ENCODE peak calls at places on chromosome 18, in eight cellular contexts. One of them, this sample, is unnamed. For H3K9me3, the result is how much of the 10 kb centered on the place peaks cover.

GRCh38 chr18:11667578-11667977 is 21.5 kb upstream of the GNAL start:
- DNase-seq in neural progenitor cell: no peak
- DNase-seq in cardiac muscle cell: no peak
- DNase-seq in MM.1S: no peak
- DNase-seq in lower lobe of right lung: no peak
- DNase-seq in PC-3: no peak
- DNase-seq in heart left ventricle: no peak
- DNase-seq in left lung: no peak
- DNase-seq in this sample: no peak

GRCh38 chr18:48192542-48192941 is 216.6 kb downstream of the ZBTB7C start:
- DNase-seq in neural progenitor cell: no peak
- DNase-seq in cardiac muscle cell: no peak
- DNase-seq in MM.1S: no peak
- DNase-seq in lower lobe of right lung: no peak
- DNase-seq in PC-3: no peak
- DNase-seq in heart left ventricle: no peak
- DNase-seq in left lung: no peak
- DNase-seq in this sample: no peak

GRCh38 chr18:4286256-4286655 is 168.9 kb downstream of the DLGAP1 start:
- DNase-seq in neural progenitor cell: no peak
- DNase-seq in cardiac muscle cell: no peak
- DNase-seq in MM.1S: no peak
- DNase-seq in lower lobe of right lung: no peak
- DNase-seq in PC-3: no peak
- DNase-seq in heart left ventricle: no peak
- DNase-seq in left lung: no peak
- DNase-seq in this sample: no peak

GRCh38 chr18:49499046-49499637 is 12.1 kb upstream of the C18orf32 start:
- DNase-seq in neural progenitor cell: peak
- DNase-seq in cardiac muscle cell: no peak
- DNase-seq in MM.1S: no peak
- DNase-seq in lower lobe of right lung: peak
- DNase-seq in PC-3: no peak
- DNase-seq in heart left ventricle: no peak
- DNase-seq in left lung: no peak
- DNase-seq in this sample: no peak

GRCh38 chr18:10145523-10145922 is 231.7 kb downstream of the VAPA start:
- DNase-seq in neural progenitor cell: peak
- DNase-seq in cardiac muscle cell: no peak
- DNase-seq in MM.1S: no peak
- DNase-seq in lower lobe of right lung: no peak
- DNase-seq in PC-3: no peak
- DNase-seq in heart left ventricle: no peak
- DNase-seq in left lung: no peak
- DNase-seq in this sample: no peak

GRCh38 chr18:9426753-9427152 is 48.6 kb upstream of the RALBP1 start:
- DNase-seq in neural progenitor cell: peak
- DNase-seq in cardiac muscle cell: no peak
- DNase-seq in MM.1S: no peak
- DNase-seq in lower lobe of right lung: no peak
- DNase-seq in PC-3: no peak
- DNase-seq in heart left ventricle: no peak
- DNase-seq in left lung: no peak
- DNase-seq in this sample: no peak

GRCh38 chr18:27549335-27550039 is 364.4 kb upstream of the CHST9 start:
- DNase-seq in neural progenitor cell: no peak
- DNase-seq in cardiac muscle cell: no peak
- DNase-seq in MM.1S: no peak
- DNase-seq in lower lobe of right lung: no peak
- DNase-seq in PC-3: no peak
- DNase-seq in heart left ventricle: no peak
- DNase-seq in left lung: no peak
- DNase-seq in this sample: no peak

GRCh38 chr18:80009661-80010550 is 21.5 kb upstream of the TXNL4A start:
- DNase-seq in neural progenitor cell: no peak
- DNase-seq in cardiac muscle cell: no peak
- DNase-seq in MM.1S: no peak
- DNase-seq in lower lobe of right lung: no peak
- DNase-seq in PC-3: peak
- DNase-seq in heart left ventricle: peak
- DNase-seq in left lung: peak
- DNase-seq in this sample: no peak

GRCh38 chr18:49656098-49656591 is 94.3 kb downstream of the LIPG start:
- DNase-seq in neural progenitor cell: no peak
- DNase-seq in cardiac muscle cell: no peak
- DNase-seq in MM.1S: no peak
- DNase-seq in lower lobe of right lung: no peak
- DNase-seq in PC-3: peak
- DNase-seq in heart left ventricle: no peak
- DNase-seq in left lung: no peak
- DNase-seq in this sample: peak

GRCh38 chr18:31546476-31546875 is 45.2 kb upstream of the TTR start:
- DNase-seq in neural progenitor cell: no peak
- DNase-seq in cardiac muscle cell: no peak
- DNase-seq in MM.1S: no peak
- DNase-seq in lower lobe of right lung: no peak
- DNase-seq in PC-3: no peak
- DNase-seq in heart left ventricle: no peak
- DNase-seq in left lung: no peak
- DNase-seq in this sample: peak

GRCh38 chr18:48882379-48882778 is 68.4 kb downstream of the SMAD7 start:
- DNase-seq in neural progenitor cell: no peak
- DNase-seq in cardiac muscle cell: no peak
- DNase-seq in MM.1S: no peak
- DNase-seq in lower lobe of right lung: no peak
- DNase-seq in PC-3: no peak
- DNase-seq in heart left ventricle: no peak
- DNase-seq in left lung: peak
- DNase-seq in this sample: no peak

GRCh38 chr18:21833619-21834300 is 93.2 kb downstream of the MIB1 start:
- DNase-seq in neural progenitor cell: no peak
- DNase-seq in cardiac muscle cell: peak
- DNase-seq in MM.1S: no peak
- DNase-seq in lower lobe of right lung: no peak
- DNase-seq in PC-3: no peak
- DNase-seq in heart left ventricle: peak
- DNase-seq in left lung: no peak
- DNase-seq in this sample: no peak

GRCh38 chr18:75131455-75132000 is 77.4 kb downstream of the PTGR3 start:
- DNase-seq in neural progenitor cell: no peak
- DNase-seq in cardiac muscle cell: no peak
- DNase-seq in MM.1S: no peak
- DNase-seq in lower lobe of right lung: no peak
- DNase-seq in PC-3: no peak
- DNase-seq in heart left ventricle: no peak
- DNase-seq in left lung: no peak
- DNase-seq in this sample: no peak

GRCh38 chr18:57210711-57211411 is 64.0 kb downstream of the BOD1L2 start:
- DNase-seq in neural progenitor cell: no peak
- DNase-seq in cardiac muscle cell: no peak
- DNase-seq in MM.1S: peak
- DNase-seq in lower lobe of right lung: no peak
- DNase-seq in PC-3: peak
- DNase-seq in heart left ventricle: no peak
- DNase-seq in left lung: no peak
- DNase-seq in this sample: no peak

GRCh38 chr18:48940854-48941531 is 9.8 kb downstream of the SMAD7 start:
- DNase-seq in neural progenitor cell: no peak
- DNase-seq in cardiac muscle cell: no peak
- DNase-seq in MM.1S: peak
- DNase-seq in lower lobe of right lung: no peak
- DNase-seq in PC-3: no peak
- DNase-seq in heart left ventricle: no peak
- DNase-seq in left lung: no peak
- DNase-seq in this sample: peak

GRCh38 chr18:48732767-48733424 is 194.1 kb downstream of the CTIF start:
- DNase-seq in neural progenitor cell: no peak
- DNase-seq in cardiac muscle cell: no peak
- DNase-seq in MM.1S: no peak
- DNase-seq in lower lobe of right lung: no peak
- DNase-seq in PC-3: no peak
- DNase-seq in heart left ventricle: no peak
- DNase-seq in left lung: no peak
- DNase-seq in this sample: no peak

GRCh38 chr18:77162580-77162979 is 30.0 kb upstream of the MBP start:
- DNase-seq in neural progenitor cell: no peak
- DNase-seq in cardiac muscle cell: no peak
- DNase-seq in MM.1S: no peak
- DNase-seq in lower lobe of right lung: no peak
- DNase-seq in PC-3: peak
- DNase-seq in heart left ventricle: no peak
- DNase-seq in left lung: no peak
- DNase-seq in this sample: no peak

GRCh38 chr18:23683671-23684070 is 5.6 kb upstream of the LAMA3 start:
- DNase-seq in neural progenitor cell: no peak
- DNase-seq in cardiac muscle cell: no peak
- DNase-seq in MM.1S: no peak
- DNase-seq in lower lobe of right lung: no peak
- DNase-seq in PC-3: peak
- DNase-seq in heart left ventricle: no peak
- DNase-seq in left lung: peak
- DNase-seq in this sample: no peak

GRCh38 chr18:76420888-76421287 is 74.2 kb downstream of the ZNF516 start:
- DNase-seq in neural progenitor cell: no peak
- DNase-seq in cardiac muscle cell: no peak
- DNase-seq in MM.1S: no peak
- DNase-seq in lower lobe of right lung: no peak
- DNase-seq in PC-3: no peak
- DNase-seq in heart left ventricle: no peak
- DNase-seq in left lung: no peak
- DNase-seq in this sample: no peak

GRCh38 chr18:470661-471501 is 29.6 kb downstream of the COLEC12 start:
- DNase-seq in neural progenitor cell: no peak
- DNase-seq in cardiac muscle cell: no peak
- DNase-seq in MM.1S: no peak
- DNase-seq in lower lobe of right lung: no peak
- DNase-seq in PC-3: peak
- DNase-seq in heart left ventricle: no peak
- DNase-seq in left lung: no peak
- DNase-seq in this sample: peak

GRCh38 chr18:34886162-34886561 is 155.1 kb upstream of the MAPRE2 start:
- DNase-seq in neural progenitor cell: no peak
- DNase-seq in cardiac muscle cell: no peak
- DNase-seq in MM.1S: no peak
- DNase-seq in lower lobe of right lung: no peak
- DNase-seq in PC-3: no peak
- DNase-seq in heart left ventricle: no peak
- DNase-seq in left lung: no peak
- DNase-seq in this sample: no peak
- H3K27ac ChIP-seq in neural progenitor cell: no peak
- H3K27ac ChIP-seq in cardiac muscle cell: no peak
- H3K27ac ChIP-seq in MM.1S: no peak
- H3K27ac ChIP-seq in lower lobe of right lung: no peak
- H3K27ac ChIP-seq in PC-3: no peak
- H3K27ac ChIP-seq in heart left ventricle: no peak
- H3K27ac ChIP-seq in left lung: no peak
- H3K27ac ChIP-seq in this sample: no peak

GRCh38 chr18:3251963-3252277 is 4.3 kb downstream of the MYL12A start:
- DNase-seq in neural progenitor cell: no peak
- DNase-seq in cardiac muscle cell: no peak
- DNase-seq in MM.1S: no peak
- DNase-seq in lower lobe of right lung: no peak
- DNase-seq in PC-3: no peak
- DNase-seq in heart left ventricle: no peak
- DNase-seq in left lung: no peak
- DNase-seq in this sample: no peak
- H3K4me3 ChIP-seq in neural progenitor cell: no peak
- H3K4me3 ChIP-seq in cardiac muscle cell: no peak
- H3K4me3 ChIP-seq in MM.1S: no peak
- H3K4me3 ChIP-seq in lower lobe of right lung: no peak
- H3K4me3 ChIP-seq in PC-3: no peak
- H3K4me3 ChIP-seq in heart left ventricle: peak
- H3K4me3 ChIP-seq in left lung: no peak
- H3K4me3 ChIP-seq in this sample: no peak

GRCh38 chr18:78178812-78179211 is 800.8 kb upstream of the SALL3 start:
- DNase-seq in neural progenitor cell: no peak
- DNase-seq in cardiac muscle cell: no peak
- DNase-seq in MM.1S: no peak
- DNase-seq in lower lobe of right lung: no peak
- DNase-seq in PC-3: no peak
- DNase-seq in heart left ventricle: no peak
- DNase-seq in left lung: no peak
- DNase-seq in this sample: no peak

DNA sequence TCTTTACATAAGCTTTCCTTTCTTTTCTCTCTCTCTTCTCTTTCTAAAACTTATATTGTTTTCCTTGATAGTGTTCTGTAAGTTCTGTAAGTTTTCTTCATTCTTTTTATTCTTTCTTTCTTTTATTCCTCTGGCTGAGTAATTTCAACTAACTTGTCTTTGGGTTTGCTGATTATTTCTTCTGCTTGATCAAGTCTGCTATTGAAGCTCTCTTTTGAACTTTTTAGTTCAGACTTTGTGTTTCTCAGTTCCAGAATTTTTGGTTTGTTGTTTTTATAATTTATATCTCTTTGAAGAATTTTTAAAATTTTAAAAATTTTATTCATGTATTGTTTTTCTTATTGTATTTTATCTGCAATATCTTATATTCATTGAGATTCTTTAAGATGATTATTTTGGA is 795.8 kb upstream of the SALL3 start:
- DNase-seq in neural progenitor cell: no peak
- DNase-seq in cardiac muscle cell: no peak
- DNase-seq in MM.1S: no peak
- DNase-seq in lower lobe of right lung: no peak
- DNase-seq in PC-3: no peak
- DNase-seq in heart left ventricle: no peak
- DNase-seq in left lung: no peak
- DNase-seq in this sample: no peak
- H3K9me3 ChIP-seq in neural progenitor cell: under half
- H3K9me3 ChIP-seq in cardiac muscle cell: under half
- H3K9me3 ChIP-seq in MM.1S: under half
- H3K9me3 ChIP-seq in lower lobe of right lung: under half
- H3K9me3 ChIP-seq in PC-3: under half
- H3K9me3 ChIP-seq in heart left ventricle: under half
- H3K9me3 ChIP-seq in left lung: under half
- H3K9me3 ChIP-seq in this sample: under half

DNA sequence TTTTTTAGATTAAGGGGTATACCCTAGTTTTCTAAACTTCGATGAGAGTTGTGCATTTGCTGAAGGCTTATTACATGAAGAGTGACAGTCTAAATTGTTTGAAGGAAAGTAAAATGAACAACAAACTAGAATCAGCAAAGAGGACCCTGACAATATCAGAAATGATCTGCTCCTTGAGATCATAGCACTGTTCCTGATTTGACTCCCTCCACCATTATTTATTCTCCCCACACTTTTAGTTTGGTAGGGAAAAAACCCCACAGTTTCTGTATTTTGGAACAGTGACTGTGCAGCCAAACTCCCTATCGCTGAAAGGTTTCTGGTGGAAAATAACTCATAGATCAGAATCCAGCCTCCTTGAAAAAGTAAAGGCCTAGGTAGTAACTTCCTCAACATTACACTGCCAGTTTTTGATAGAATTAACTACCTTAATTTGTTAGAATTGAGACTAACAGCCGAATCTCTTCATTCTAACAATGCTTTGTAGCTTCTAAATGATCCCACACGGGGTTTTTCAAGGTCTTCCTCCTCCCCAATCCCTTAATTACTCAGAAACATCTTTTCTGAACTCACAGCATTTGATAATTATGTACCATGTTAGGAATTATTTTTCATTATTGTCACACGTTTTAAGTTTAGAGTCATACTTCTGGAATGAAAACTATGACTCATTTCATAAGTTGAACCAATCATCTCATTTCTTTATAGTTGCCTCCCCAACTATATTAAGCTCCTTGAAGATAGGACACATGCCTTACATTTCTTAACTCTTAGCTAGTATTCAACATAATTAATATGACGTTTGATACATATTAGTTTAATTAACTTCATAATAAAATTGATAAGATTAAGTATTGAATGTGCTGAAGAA is 2.9 kb downstream of the MYL12A start:
- DNase-seq in neural progenitor cell: no peak
- DNase-seq in cardiac muscle cell: no peak
- DNase-seq in MM.1S: no peak
- DNase-seq in lower lobe of right lung: no peak
- DNase-seq in PC-3: peak
- DNase-seq in heart left ventricle: no peak
- DNase-seq in left lung: no peak
- DNase-seq in this sample: peak
- H3K27ac ChIP-seq in neural progenitor cell: no peak
- H3K27ac ChIP-seq in cardiac muscle cell: peak
- H3K27ac ChIP-seq in MM.1S: no peak
- H3K27ac ChIP-seq in lower lobe of right lung: peak
- H3K27ac ChIP-seq in PC-3: peak
- H3K27ac ChIP-seq in heart left ventricle: peak
- H3K27ac ChIP-seq in left lung: peak
- H3K27ac ChIP-seq in this sample: peak